ENCODE peak calls at places on chromosome 10, in nine cellular contexts. G, C, T, B, U, A, J, R and W are unnamed samples.

GRCh38 chr10:45183174-45183573 is 132.2 kb downstream of the OR13A1 start:
- DNase-seq in G (no peak), C (no peak), T (no peak), B (no peak), U (no peak), A (no peak), J (no peak), R (no peak), W (no peak)

GRCh38 chr10:95531041-95531809 is 29.9 kb downstream of the SORBS1 start:
- DNase-seq in G (no peak), C (no peak), T (no peak), B (no peak), U (peak; percentile 30), A (peak; percentile 76), J (no peak), R (no peak), W (no peak)

GRCh38 chr10:102918817-102919236 is 733 bp downstream of the CNNM2 start:
- DNase-seq in G (no peak), C (peak; percentile 8), T (no peak), B (no peak), U (no peak), A (no peak), J (peak; percentile 30), R (peak; percentile 45), W (no peak)

GRCh38 chr10:60139798-60140566 is 233.6 kb upstream of the CCDC6 start:
- DNase-seq in G (no peak), C (no peak), T (no peak), B (no peak), U (no peak), A (peak; percentile 65), J (no peak), R (peak; percentile 93), W (no peak)

GRCh38 chr10:2759203-2759602 is 308.1 kb upstream of the PFKP start:
- DNase-seq in G (no peak), C (no peak), T (no peak), B (no peak), U (no peak), A (no peak), J (no peak), R (no peak), W (no peak)

GRCh38 chr10:99296605-99297004 is 32.6 kb upstream of the CNNM1 start:
- DNase-seq in G (no peak), C (no peak), T (no peak), B (peak; percentile 89), U (peak; percentile 74), A (no peak), J (no peak), R (no peak), W (no peak)

GRCh38 chr10:17730667-17731066 is 21.3 kb upstream of the TMEM236 start:
- DNase-seq in G (no peak), C (no peak), T (no peak), B (no peak), U (no peak), A (no peak), J (no peak), R (no peak), W (no peak)

GRCh38 chr10:84948644-84949043 is 620.3 kb downstream of the CCSER2 start:
- DNase-seq in G (no peak), C (no peak), T (no peak), B (no peak), U (no peak), A (no peak), J (no peak), R (no peak), W (no peak)

GRCh38 chr10:48456361-48456804 is 148.5 kb downstream of the ARHGAP22 start:
- DNase-seq in G (peak; percentile 78), C (no peak), T (peak; percentile 46), B (no peak), U (peak; percentile 82), A (peak; percentile 69), J (peak; percentile 35), R (peak; percentile 12), W (no peak)

GRCh38 chr10:20004087-20004523 is 187.9 kb downstream of the PLXDC2 start:
- DNase-seq in G (peak; percentile 74), C (no peak), T (no peak), B (no peak), U (peak; percentile 4), A (no peak), J (peak; percentile 28), R (no peak), W (no peak)

GRCh38 chr10:63547628-63548356 is 26.6 kb downstream of the REEP3 start:
- DNase-seq in G (no peak), C (no peak), T (no peak), B (no peak), U (peak; percentile 74), A (no peak), J (no peak), R (no peak), W (no peak)

GRCh38 chr10:49508249-49508648 is 30.7 kb downstream of the ERCC6 start:
- DNase-seq in G (no peak), C (no peak), T (no peak), B (no peak), U (no peak), A (no peak), J (no peak), R (no peak), W (no peak)

DNA sequence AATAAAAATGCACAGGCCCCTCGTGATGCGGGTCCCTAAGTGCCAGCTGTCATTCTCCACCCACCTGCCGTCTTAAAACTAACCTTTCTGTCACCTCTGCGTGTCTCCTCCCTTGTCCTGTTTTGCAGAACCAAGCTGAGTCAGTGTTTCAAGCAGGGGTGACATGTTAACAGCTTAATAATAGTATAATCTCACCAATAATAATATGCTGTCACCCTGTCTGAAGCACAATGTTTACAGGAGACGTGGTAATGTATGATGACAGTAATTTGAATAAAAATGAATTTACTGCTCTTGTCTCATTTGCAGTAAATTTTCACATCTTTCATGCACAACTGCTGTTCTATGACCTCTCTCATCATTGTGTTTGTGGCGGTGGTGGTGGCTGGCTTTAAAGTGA is 430.4 kb upstream of the MKI67 start:
- DNase-seq in G (no peak), C (no peak), T (no peak), B (no peak), U (no peak), A (no peak), J (no peak), R (no peak), W (no peak)
- TF ChIP-seq POLR2AphosphoS5 in G (no peak), C (no peak), T (no peak), B (no peak), U (no peak), A (no peak), J (no peak), R (no peak), W (no peak)

GRCh38 chr10:15290671-15291070 is 80.4 kb downstream of the FAM171A1 start:
- DNase-seq in G (no peak), C (no peak), T (no peak), B (no peak), U (no peak), A (no peak), J (no peak), R (no peak), W (no peak)

GRCh38 chr10:15300145-15300544 is 70.9 kb downstream of the FAM171A1 start:
- DNase-seq in G (no peak), C (no peak), T (no peak), B (no peak), U (no peak), A (no peak), J (no peak), R (no peak), W (no peak)

GRCh38 chr10:15295540-15296325 is 75.4 kb downstream of the FAM171A1 start:
- DNase-seq in G (no peak), C (no peak), T (no peak), B (no peak), U (no peak), A (no peak), J (no peak), R (no peak), W (no peak)

GRCh38 chr10:15290150-15290549 is 80.9 kb downstream of the FAM171A1 start:
- DNase-seq in G (no peak), C (no peak), T (no peak), B (no peak), U (no peak), A (no peak), J (no peak), R (no peak), W (no peak)

DNA sequence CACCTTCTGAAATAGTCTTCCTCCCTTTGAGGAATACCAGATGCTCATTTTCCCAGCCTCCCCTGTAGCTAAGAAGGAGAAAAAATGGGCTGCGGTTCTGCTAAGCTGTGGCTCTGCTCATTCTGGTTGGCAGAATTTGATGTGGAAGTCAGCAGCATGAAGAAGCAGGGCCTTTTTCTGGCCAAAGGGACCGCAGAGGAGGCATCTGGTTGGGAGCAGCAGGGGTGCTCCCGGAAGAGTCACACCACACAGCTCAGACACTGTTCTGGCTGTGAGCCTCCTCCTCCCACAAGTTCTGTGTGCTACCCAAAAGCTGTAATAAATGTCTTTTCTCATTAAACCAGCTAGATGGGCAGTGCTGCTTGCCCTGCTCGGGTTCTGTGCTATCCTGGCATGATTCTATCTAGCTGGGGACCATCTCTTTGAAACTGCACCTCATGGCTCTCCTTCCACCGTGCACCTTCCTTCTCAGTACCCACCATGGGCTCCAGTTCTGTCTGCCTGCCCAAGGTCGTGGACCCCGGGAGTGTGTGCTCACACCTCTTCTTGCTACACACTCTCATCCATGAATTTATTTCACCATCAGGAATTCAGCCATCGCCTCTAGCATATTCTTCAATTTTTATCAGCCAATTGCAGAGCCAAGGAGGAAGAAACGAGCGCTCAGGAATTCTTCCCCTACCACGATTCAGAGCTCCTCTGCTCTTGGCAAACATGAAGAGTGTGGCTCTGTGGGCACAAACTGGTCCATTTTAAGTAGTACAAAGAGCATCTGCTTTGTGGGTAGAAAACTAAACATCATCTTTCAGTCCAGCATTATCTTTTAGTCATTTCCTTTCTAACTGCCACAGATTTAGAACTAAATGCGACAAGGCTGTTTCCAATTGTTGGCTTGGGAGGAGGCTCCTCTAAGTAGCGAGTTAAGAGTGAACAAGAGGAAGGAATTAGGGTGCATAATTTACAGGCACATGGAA is 76.9 kb downstream of the FAM171A1 start:
- DNase-seq in G (no peak), C (no peak), T (no peak), B (no peak), U (no peak), A (peak; percentile 16), J (no peak), R (no peak), W (no peak)
- H3K4me3 ChIP-seq in G (no peak overlapping the region), C (no peak overlapping the region), T (no peak overlapping the region), B (no peak overlapping the region), U (no peak overlapping the region), A (no peak overlapping the region), J (no peak overlapping the region), R (no peak overlapping the region), W (no peak overlapping the region)

DNA sequence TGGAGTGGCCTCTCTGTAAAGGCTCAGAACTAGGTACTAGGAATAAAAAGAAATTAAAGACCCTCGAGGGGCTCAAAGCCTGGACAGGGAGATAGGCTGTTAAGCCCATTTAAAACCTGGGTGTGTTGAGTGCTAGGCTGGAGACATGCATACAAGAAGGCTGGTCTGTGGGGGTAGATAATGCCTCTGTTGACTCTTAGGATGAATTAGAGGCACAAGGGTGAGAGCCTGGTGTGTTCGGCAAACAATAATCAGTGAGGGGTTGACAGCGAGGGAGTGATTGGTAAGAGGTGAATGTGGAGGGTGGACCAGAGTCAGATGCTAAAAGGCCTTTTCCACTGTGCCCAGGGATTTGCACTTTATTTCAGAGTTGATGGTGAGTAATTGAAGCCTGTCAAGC is 12.7 kb downstream of the GSTO2 start:
- DNase-seq in G (no peak), C (no peak), T (no peak), B (no peak), U (no peak), A (no peak), J (no peak), R (no peak), W (no peak)
- TF ChIP-seq POLR2AphosphoS5 in G (no peak), C (no peak), T (no peak), B (no peak), U (no peak), A (no peak), J (no peak), R (no peak), W (no peak)

GRCh38 chr10:12606461-12606860 is 257.1 kb downstream of the CAMK1D start:
- DNase-seq in G (no peak), C (no peak), T (no peak), B (no peak), U (no peak), A (no peak), J (peak; percentile 69), R (no peak), W (no peak)
- H3K4me3 ChIP-seq in G (no peak overlapping the region), C (no peak overlapping the region), T (no peak overlapping the region), B (peak overlapping the region; percentile 48), U (no peak overlapping the region), A (no peak overlapping the region), J (no peak overlapping the region), R (no peak overlapping the region), W (no peak overlapping the region)